ENCODE peak calls at places on chromosomes 2 and 18, in four cellular contexts. W is HepG2, J is WTC11, K is K562. T is an unnamed sample.

GRCh38 chr2:173649527-173650219 is 295.0 kb downstream of the CDCA7 start:
- DNase-seq in W (no peak), K (no peak), J (no peak), T (no peak)

GRCh38 chr2:172114579-172114978 is 11.9 kb upstream of the DLX2 start:
- DNase-seq in K (no peak), W (no peak), J (no peak), T (no peak)

GRCh38 chr2:194720461-194720860 is 936.6 kb upstream of the SLC39A10 start:
- DNase-seq in J (no peak), K (no peak), W (no peak), T (no peak)

GRCh38 chr2:215839816-215840215 is 173.5 kb downstream of the MREG start:
- DNase-seq in W (no peak), J (peak; percentile 23), K (no peak), T (no peak)

GRCh38 chr2:203484266-203485112 is 50.6 kb downstream of the RAPH1 start:
- DNase-seq in W (peak; percentile 46), J (no peak), K (no peak), T (peak; percentile 40)

GRCh38 chr2:39583781-39584180 is 81.9 kb upstream of the TMEM178A start:
- DNase-seq in W (no peak), K (no peak), J (no peak), T (no peak)

GRCh38 chr18:48724939-48725338 is 186.1 kb downstream of the CTIF start:
- DNase-seq in W (no peak), K (no peak), J (no peak), T (peak; percentile 35)

GRCh38 chr2:72126186-72127100 is 21.2 kb downstream of the CYP26B1 start:
- DNase-seq in K (no peak), W (no peak), J (no peak), T (no peak)

GRCh38 chr2:89821455-89821945 is 1130.0 kb downstream of the RPIA start:
- DNase-seq in K (no peak), W (no peak), J (no peak), T (no peak)

GRCh38 chr18:59690216-59691045 is 6.8 kb downstream of the CCBE1 start:
- DNase-seq in K (no peak), W (no peak), J (no peak), T (no peak)

GRCh38 chr2:42438685-42439084 is 55.1 kb downstream of the KCNG3 start:
- DNase-seq in K (no peak), W (no peak), J (no peak), T (no peak)

GRCh38 chr18:58455318-58455950 is 173.5 kb downstream of the ALPK2 start:
- DNase-seq in K (no peak), J (no peak), W (no peak), T (peak; percentile 8)

GRCh38 chr2:58606799-58607198 is 365.7 kb upstream of the FANCL start:
- DNase-seq in J (no peak), K (no peak), W (no peak), T (no peak)

GRCh38 chr2:86661333-86661732 is 37.7 kb upstream of the RNF103 start:
- DNase-seq in W (no peak), J (no peak), K (no peak), T (no peak)

GRCh38 chr2:54206596-54206995 is 49.4 kb downstream of the TSPYL6 start:
- DNase-seq in J (no peak), K (peak; percentile 22), W (peak; percentile 50), T (no peak)

GRCh38 chr2:56018202-56018601 is 94.6 kb upstream of the EFEMP1 start:
- DNase-seq in W (no peak), K (no peak), J (no peak), T (no peak)

GRCh38 chr18:7234061-7234460 is 3.2 kb downstream of the LRRC30 start:
- DNase-seq in J (no peak), K (no peak), W (no peak), T (no peak)

GRCh38 chr2:72211777-72212515 is 64.3 kb upstream of the CYP26B1 start:
- DNase-seq in J (no peak), K (no peak), W (no peak), T (no peak)

GRCh38 chr2:187749804-187750431 is 195.7 kb upstream of the TFPI start:
- DNase-seq in W (no peak), J (no peak), K (no peak), T (no peak)

GRCh38 chr2:148273158-148273691 is 252.3 kb downstream of the MBD5 start:
- DNase-seq in W (no peak), J (no peak), K (no peak), T (no peak)

GRCh38 chr2:76415821-76416220 is 705.1 kb upstream of the GCFC2 start:
- DNase-seq in K (no peak), W (no peak), J (no peak), T (peak; percentile 17)

GRCh38 chr18:11872479-11873136 is 21.4 kb downstream of the CHMP1B start:
- DNase-seq in J (no peak), K (peak; percentile 62), W (peak; percentile 71), T (no peak)

GRCh38 chr18:35128675-35129074 is 87.5 kb downstream of the MAPRE2 start:
- DNase-seq in J (no peak), K (peak; percentile 30), W (no peak), T (no peak)

GRCh38 chr2:12341919-12342318 is 374.8 kb upstream of the TRIB2 start:
- DNase-seq in W (no peak), J (no peak), K (no peak), T (no peak)

GRCh38 chr2:70181363-70181956 is 9.4 kb downstream of the C2orf42 start:
- DNase-seq in W (no peak), K (no peak), J (no peak), T (peak; percentile 88)

GRCh38 chr2:102604754-102605153 is 14.6 kb upstream of the SLC9A2 start:
- DNase-seq in K (no peak), J (no peak), W (no peak), T (no peak)

GRCh38 chr2:6081955-6082354 is 389.8 kb downstream of the SOX11 start:
- DNase-seq in W (no peak), K (no peak), J (no peak), T (no peak)

GRCh38 chr2:36456227-36456788 is 100.7 kb downstream of the CRIM1 start:
- DNase-seq in J (no peak), W (no peak), K (no peak), T (no peak)

GRCh38 chr2:232928564-232929302 is 58.7 kb downstream of the SNORC start:
- DNase-seq in J (peak; percentile 50), K (no peak), W (no peak), T (no peak)

GRCh38 chr2:70118798-70119454 is 31.6 kb downstream of the PCBP1 start:
- DNase-seq in K (peak; percentile 33), W (peak; percentile 67), J (peak; percentile 43), T (no peak)

GRCh38 chr2:112768432-112768831 is 4.0 kb upstream of the CKAP2L start:
- DNase-seq in J (no peak), K (no peak), W (no peak), T (no peak)

GRCh38 chr2:241062342-241063092 is 39.6 kb downstream of the MTERF4 start:
- DNase-seq in K (no peak), J (no peak), W (no peak), T (no peak)
- TF ChIP-seq CBFB in K (no peak), J (no peak), W (no peak), T (no peak)

GRCh38 chr2:20925265-20925889 is 102.5 kb upstream of the LDAH start:
- DNase-seq in W (no peak), J (peak; percentile 72), K (peak; percentile 43), T (no peak)
- TF ChIP-seq CBFB in W (no peak), J (no peak), K (no peak), T (no peak)

GRCh38 chr2:183025993-183026392 is 12.3 kb downstream of the NCKAP1 start:
- DNase-seq in K (no peak), J (no peak), W (no peak), T (no peak)
- TF ChIP-seq CBFB in K (no peak), J (no peak), W (no peak), T (no peak)

DNA sequence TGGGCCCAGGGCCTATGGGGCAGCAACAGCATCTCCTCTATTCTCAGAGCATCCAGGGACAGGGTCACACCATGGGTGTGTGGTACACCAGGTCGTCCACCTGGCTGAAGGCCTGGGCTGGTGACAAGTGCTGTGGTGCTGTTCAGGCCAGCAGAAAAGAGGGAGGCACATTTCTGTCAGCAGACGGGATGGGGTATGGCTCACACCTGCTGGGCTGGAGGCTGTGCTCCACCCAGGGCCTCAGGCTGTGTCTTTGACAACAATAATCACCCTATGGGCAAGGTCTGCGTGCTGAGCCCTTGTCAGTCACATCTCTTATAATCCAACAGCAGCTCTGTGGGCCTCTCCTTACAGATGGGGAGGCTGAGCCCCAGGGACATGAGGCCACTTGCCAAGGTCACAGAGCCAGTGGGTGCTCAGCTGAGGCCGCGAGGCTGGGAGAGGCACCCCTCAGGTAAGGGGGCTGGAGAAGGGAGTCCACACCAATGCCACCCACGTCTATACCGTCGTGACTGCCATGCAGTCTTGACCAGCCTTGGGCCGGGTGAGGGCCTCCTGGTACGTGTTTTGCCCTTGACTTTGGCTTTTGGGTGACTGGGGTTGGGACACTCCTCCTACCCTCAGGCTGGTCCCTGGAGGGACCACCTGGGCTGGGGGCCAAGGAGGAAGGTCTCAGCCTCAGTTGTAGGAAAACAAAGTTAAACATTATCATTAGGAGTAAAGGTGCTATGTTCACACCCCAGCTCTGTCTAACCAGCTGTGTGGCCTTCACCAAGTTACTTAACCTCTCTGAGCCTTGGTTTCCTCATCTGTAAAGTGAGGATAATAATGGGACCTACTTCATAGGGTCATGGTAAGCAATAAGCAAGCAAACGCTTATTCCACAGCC is 5.6 kb upstream of the HS6ST1 start:
- DNase-seq in K (no peak), W (no peak), J (peak; percentile 11), T (no peak)
- TF ChIP-seq CBFB in K (no peak), W (no peak), J (no peak), T (no peak)

DNA sequence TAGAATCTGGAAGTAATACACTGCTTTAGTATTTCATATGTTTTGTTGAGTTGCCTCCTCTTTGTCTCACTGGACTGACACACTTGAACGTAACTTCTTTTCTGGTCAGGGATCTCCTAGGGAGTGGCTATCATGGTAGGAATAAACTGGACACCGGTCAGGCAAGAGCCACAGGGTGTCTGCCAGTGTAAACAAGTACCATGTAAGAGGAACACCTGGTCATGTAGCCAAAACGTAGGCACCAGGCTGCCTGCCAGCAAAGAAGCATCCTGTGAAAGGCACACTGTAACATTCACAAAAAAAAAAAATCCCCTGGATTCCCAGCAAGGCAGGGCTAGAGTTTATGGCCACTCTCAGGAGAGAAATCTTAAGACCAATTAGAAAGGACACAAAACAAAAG is 372.8 kb upstream of the RND3 start:
- DNase-seq in W (no peak), J (no peak), K (no peak), T (no peak)
- TF ChIP-seq CBFB in W (no peak), J (no peak), K (no peak), T (no peak)

GRCh38 chr2:153971250-153971649 is 99.5 kb downstream of the GALNT13 start:
- DNase-seq in W (no peak), J (no peak), K (no peak), T (no peak)
- TF ChIP-seq CBFB in W (no peak), J (no peak), K (no peak), T (no peak)